ENCODE peak calls at places on chromosomes 16 and 17, in seven cellular contexts. T is A549, Q is GM12878, I is K562, R is tibial nerve, Z is esophagus muscularis mucosa, E is lower leg skin. W is an unnamed sample.

GRCh38 chr17:64343833-64344637 is 46.6 kb downstream of the PECAM1 start:
- DNase-seq in T (peak), Q (no peak), E (peak), I (no peak), Z (no peak), R (peak), W (no peak)

GRCh38 chr17:55793272-55793671 is 42.4 kb downstream of the PCTP start:
- DNase-seq in R (no peak), I (no peak), Q (no peak), T (no peak), Z (no peak), E (no peak), W (no peak)

GRCh38 chr16:79509221-79509631 is 91.3 kb downstream of the MAF start:
- DNase-seq in Q (no peak), T (no peak), R (peak), I (no peak), E (peak), Z (no peak), W (no peak)

GRCh38 chr17:4696432-4696796 is 7.5 kb downstream of the PELP1 start:
- DNase-seq in Z (no peak), I (no peak), Q (peak), E (no peak), T (no peak), R (no peak), W (no peak)

GRCh38 chr17:70134777-70135176 is 34.6 kb upstream of the KCNJ2 start:
- DNase-seq in I (no peak), Q (no peak), T (no peak), Z (no peak), E (no peak), R (no peak), W (no peak)

GRCh38 chr17:58387834-58388233 is 29.5 kb downstream of the RNF43 start:
- DNase-seq in E (no peak), I (no peak), T (peak), Q (no peak), Z (no peak), R (no peak), W (no peak)

GRCh38 chr17:42571435-42572225 is 4.7 kb downstream of the MLX start:
- DNase-seq in Z (no peak), E (no peak), I (no peak), Q (no peak), T (no peak), R (no peak), W (no peak)

GRCh38 chr17:5826384-5826783 is 242.1 kb upstream of the NLRP1 start:
- DNase-seq in Z (no peak), Q (no peak), E (no peak), I (no peak), R (no peak), T (peak), W (no peak)

GRCh38 chr16:80105160-80105559 is 435.6 kb upstream of the DYNLRB2 start:
- DNase-seq in Q (no peak), T (no peak), I (no peak), E (no peak), Z (no peak), R (no peak), W (no peak)

GRCh38 chr16:86951831-86952598 is 365.2 kb downstream of the C16orf95 start:
- DNase-seq in Q (no peak), Z (no peak), E (peak), I (peak), R (peak), T (peak), W (no peak)

GRCh38 chr17:43028221-43028861 is 3.3 kb downstream of the RND2 start:
- DNase-seq in T (no peak), Z (no peak), I (no peak), Q (no peak), E (no peak), R (no peak), W (no peak)

GRCh38 chr17:76241776-76242175 is 1.5 kb upstream of the RNF157 start:
- DNase-seq in I (no peak), E (no peak), T (no peak), Q (no peak), R (no peak), Z (no peak), W (no peak)

GRCh38 chr16:83682858-83683235 is 124.9 kb upstream of the HSBP1 start:
- DNase-seq in E (no peak), Q (no peak), R (no peak), I (no peak), T (no peak), Z (no peak), W (no peak)

GRCh38 chr16:3058173-3059030 is 7.0 kb upstream of the IL32 start:
- DNase-seq in E (no peak), I (peak), R (peak), Z (no peak), T (peak), Q (no peak), W (no peak)

GRCh38 chr17:57114085-57114673 is 29.1 kb downstream of the AKAP1 start:
- DNase-seq in R (peak), E (no peak), I (peak), T (peak), Q (no peak), Z (no peak), W (no peak)

GRCh38 chr17:7767425-7768021 is 50.0 kb downstream of the DNAH2 start:
- DNase-seq in Z (no peak), Q (no peak), I (no peak), E (no peak), T (no peak), R (no peak), W (no peak)

GRCh38 chr16:4016648-4017047 is 99.6 kb downstream of the ADCY9 start:
- DNase-seq in E (no peak), R (no peak), I (no peak), Q (no peak), T (no peak), Z (no peak), W (no peak)

GRCh38 chr16:30570621-30571443 is 682 bp downstream of the ZNF688 start:
- DNase-seq in Z (no peak), R (peak), E (no peak), I (no peak), T (no peak), Q (no peak), W (no peak)

GRCh38 chr17:4074831-4075495 is 67.9 kb downstream of the ZZEF1 start:
- DNase-seq in Q (peak), R (no peak), E (no peak), Z (no peak), T (peak), I (peak), W (no peak)

DNA sequence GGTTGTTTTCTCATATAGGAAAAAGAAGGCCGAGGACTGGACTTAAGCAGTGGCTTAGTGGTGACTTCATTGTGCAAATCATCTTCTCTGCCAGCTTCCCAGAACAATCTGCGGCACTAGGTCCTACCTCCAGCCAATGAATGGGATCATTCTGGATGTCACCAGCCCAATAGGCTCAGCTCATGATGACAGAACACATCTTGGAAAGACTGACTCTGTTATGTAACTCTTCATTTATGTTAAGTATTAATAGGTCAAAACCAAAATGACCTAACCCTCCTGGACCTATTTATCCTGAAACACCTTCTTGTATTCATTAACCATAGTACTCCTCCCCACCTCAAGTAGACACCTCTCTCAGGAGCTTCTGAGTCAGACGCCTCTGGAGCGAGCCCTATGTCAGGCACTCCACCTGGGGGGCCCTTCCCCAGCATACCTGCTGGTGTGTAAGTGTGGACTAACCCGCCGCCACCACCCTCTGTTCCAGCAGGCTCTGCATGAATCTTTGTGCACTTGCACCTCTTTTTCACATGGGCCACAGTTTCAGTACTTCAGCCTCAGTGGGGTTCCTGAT is 7.2 kb downstream of the ARL2BP start:
- DNase-seq in Z (no peak), E (no peak), I (no peak), T (no peak), R (no peak), Q (no peak), W (no peak)
- TF ChIP-seq POLR2A in Z (no peak), E (no peak), I (no peak), T (no peak), R (no peak), Q (no peak), W (no peak)

GRCh38 chr17:9728005-9728404 is 63.4 kb downstream of the DHRS7C start:
- DNase-seq in I (no peak), R (no peak), Z (no peak), T (no peak), E (no peak), Q (no peak), W (no peak)
- H3K4me3 ChIP-seq in I (no peak), R (no peak), Z (no peak), T (no peak), E (no peak), Q (no peak), W (no peak)

GRCh38 chr17:20200016-20200788 is 191.0 kb downstream of the SPECC1 start:
- DNase-seq in I (no peak), T (no peak), Z (no peak), Q (no peak), E (no peak), R (no peak), W (no peak)

GRCh38 chr17:20196314-20196713 is 187.2 kb downstream of the SPECC1 start:
- DNase-seq in R (no peak), T (no peak), I (peak), E (no peak), Q (no peak), Z (no peak), W (no peak)

GRCh38 chr17:20201059-20201458 is 191.9 kb downstream of the SPECC1 start:
- DNase-seq in I (no peak), T (no peak), Z (no peak), E (no peak), Q (no peak), R (no peak), W (no peak)

GRCh38 chr17:20202141-20202574 is 193.0 kb downstream of the SPECC1 start:
- DNase-seq in R (no peak), E (no peak), I (no peak), Z (no peak), Q (no peak), T (peak), W (no peak)

GRCh38 chr17:20197527-20197926 is 188.4 kb downstream of the SPECC1 start:
- DNase-seq in T (no peak), Q (no peak), E (no peak), I (no peak), R (no peak), Z (no peak), W (no peak)
- TF ChIP-seq POLR2A in T (no peak), Q (no peak), E (no peak), I (no peak), R (no peak), Z (no peak), W (no peak)

GRCh38 chr16:85687651-85688471 is 893 bp downstream of the GINS2 start:
- DNase-seq in I (peak), T (no peak), Q (no peak), R (no peak), Z (no peak), E (no peak), W (no peak)

GRCh38 chr16:85689950-85690320 is 1.2 kb upstream of the GINS2 start:
- DNase-seq in E (no peak), T (no peak), I (no peak), Z (no peak), R (no peak), Q (no peak), W (no peak)

GRCh38 chr16:85686912-85687591 is 1.7 kb downstream of the GINS2 start:
- DNase-seq in Q (no peak), T (no peak), R (no peak), E (no peak), Z (no peak), I (peak), W (no peak)

GRCh38 chr16:85689285-85689949 is 663 bp upstream of the GINS2 start:
- DNase-seq in E (no peak), I (no peak), Q (no peak), T (no peak), R (no peak), Z (no peak), W (no peak)

DNA sequence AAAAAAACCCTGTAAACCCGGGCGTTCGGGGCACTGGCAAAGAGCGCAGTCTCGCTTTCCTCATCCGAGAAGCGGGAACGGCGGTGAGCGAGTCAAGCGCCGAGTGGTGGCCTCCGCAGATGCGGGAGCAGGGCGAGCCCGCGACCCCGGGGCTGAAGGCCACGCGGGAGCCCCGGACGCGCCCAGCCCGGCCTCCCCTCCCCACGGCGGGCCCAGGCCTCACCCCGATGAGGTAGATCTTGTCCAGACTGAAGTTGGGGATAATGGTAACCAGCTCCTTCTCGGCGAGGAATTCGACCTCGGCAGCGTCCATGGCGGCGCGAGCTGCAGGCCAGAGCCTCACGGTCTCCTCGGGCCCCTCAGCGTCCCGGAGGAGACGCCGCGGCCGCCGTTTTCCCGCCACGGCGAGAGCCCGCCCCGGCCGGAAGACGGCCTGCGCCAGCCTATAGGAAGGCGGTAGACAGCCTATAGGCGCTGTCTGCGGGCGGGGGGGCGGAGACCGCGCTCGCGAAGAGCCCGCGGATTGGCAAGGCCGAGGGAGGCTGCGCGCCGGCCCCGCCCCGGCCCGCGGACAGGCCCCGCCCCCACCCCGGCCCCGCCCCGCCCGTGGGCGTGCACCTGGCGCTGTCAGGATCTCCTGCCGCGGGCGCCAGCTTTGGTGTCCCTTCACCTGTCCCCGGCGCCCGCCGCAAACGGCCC is at the start of gene GINS2:
- DNase-seq in E (peak), Q (peak), Z (peak), T (peak), I (peak), R (peak), W (no peak)
- H3K4me3 ChIP-seq in E (peak), Q (peak), Z (peak), T (peak), I (peak), R (peak), W (peak)

DNA sequence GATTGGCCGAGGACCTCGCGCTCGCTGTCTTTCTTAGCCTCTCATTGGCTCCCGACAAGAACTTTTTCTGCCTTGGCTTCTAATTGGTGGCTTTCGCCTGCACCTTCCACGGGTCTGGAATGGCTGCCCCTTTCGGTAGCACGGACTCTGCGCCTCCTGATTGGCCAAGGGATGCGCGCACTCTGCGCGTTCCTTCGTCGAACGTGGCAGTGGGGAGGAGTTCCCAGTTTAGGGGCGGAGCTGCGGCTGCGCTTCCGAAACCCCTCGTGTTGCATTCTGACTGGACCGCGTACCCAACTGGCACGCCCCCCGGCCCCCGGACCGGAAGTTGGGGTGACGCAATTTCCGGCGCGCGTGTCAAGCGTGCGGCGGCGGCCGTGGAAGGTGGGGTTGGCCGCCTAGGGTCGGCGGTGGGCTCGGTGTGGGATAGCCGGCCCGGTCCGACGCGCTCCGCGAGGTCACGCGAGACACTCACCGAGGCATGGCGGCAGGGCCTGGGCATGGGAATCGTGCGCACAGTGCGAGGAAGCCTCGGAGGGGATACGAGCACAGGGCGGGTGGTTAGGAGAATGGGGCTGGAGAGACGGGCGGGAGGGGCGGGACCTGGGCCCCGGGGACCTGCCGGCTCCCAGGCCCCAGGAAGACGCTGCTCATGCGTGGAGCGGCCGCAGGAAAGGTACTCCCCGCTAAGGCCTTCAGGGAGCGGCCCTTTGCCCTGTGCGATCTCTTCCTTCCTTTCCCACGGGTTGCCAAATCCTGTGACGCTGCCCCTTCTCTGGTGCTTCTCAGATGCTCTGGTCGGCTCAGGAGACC is 627 bp upstream of the P4HB start:
- DNase-seq in R (peak), Z (peak), I (peak), T (peak), Q (peak), E (peak), W (peak)
- TF ChIP-seq POLR2A in R (peak), Z (peak), I (peak), T (peak), Q (peak), E (peak), W (peak)

DNA sequence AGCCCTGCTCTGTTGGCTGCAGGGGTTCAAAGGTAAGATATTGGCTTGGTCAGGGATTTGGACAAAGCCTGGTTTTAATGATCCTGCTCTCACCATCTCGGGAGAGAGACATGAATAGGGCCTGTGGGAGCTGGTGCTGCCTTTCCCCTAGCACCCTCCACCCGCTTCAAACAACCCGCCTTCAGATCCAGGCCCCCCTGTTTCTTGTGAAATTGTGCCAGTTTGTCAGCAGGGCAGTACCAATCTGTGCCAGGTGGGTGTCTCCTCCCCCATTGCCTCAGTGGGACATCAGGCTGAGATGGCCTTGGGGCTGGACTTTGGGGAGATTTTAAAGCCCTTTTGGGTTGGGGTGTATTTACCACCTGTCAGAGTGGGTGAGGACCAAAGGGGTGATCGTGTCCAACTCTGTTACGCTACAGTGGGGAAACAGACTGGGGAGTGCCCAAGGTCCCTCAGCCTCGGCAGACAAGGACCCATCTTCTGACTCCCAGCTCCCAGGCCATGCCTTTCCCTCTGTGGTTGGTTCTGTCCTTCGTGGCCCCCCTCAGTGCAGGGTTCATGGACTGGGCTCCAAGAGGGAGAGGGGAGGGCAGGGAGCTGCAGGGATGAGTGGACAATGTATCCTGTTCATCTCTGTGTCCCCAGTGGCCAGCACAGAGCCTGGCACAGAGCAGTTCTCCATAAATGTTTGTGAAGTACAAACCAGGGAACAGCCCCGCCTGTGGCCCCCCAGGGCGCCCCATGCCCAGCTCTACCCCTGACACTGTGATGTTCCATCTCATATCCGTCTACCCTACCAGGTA is 3.3 kb downstream of the ARHGAP23 start:
- DNase-seq in E (no peak), Z (no peak), T (no peak), R (no peak), I (no peak), Q (no peak), W (no peak)
- H3K4me3 ChIP-seq in E (no peak), Z (no peak), T (no peak), R (no peak), I (no peak), Q (no peak), W (no peak)

W was measured in vagina.